ENCODE peak calls at places on chromosomes 1 and 21, in five cellular contexts. N is NCI-H1105; G is C1 segment of cervical spinal cord; V is activated CD4-positive, alpha-beta T cell treated with anti-CD3 and anti-CD28 coated beads, Interleukin-2, amount 10 ng/mL, durations not matched to agents 7 days and 5 days; U is Peyer's patch. O is an unnamed sample.

GRCh38 chr21:43938751-43939442 is 73.2 kb upstream of the TRAPPC10 start:
- DNase-seq in N (peak), G (no peak), V (peak), U (peak), O (peak)

GRCh38 chr1:9505142-9505541 is 34.1 kb upstream of the SLC25A33 start:
- DNase-seq in N (no peak), G (no peak), V (no peak), U (no peak), O (no peak)

GRCh38 chr1:156592910-156593732 is 1.5 kb downstream of the NAXE start:
- DNase-seq in N (no peak), G (no peak), V (no peak), U (no peak), O (no peak)

GRCh38 chr1:230857077-230857476 is 11.2 kb downstream of the C1orf198 start:
- DNase-seq in N (no peak), G (no peak), V (no peak), U (no peak), O (no peak)

GRCh38 chr1:166933633-166934032 is 41.7 kb downstream of the ILDR2 start:
- DNase-seq in N (no peak), G (no peak), V (no peak), U (no peak), O (no peak)

GRCh38 chr1:182206628-182207239 is 145.2 kb upstream of the ZNF648 start:
- DNase-seq in N (no peak), G (no peak), V (no peak), U (peak), O (no peak)

GRCh38 chr1:29655945-29656866 is 419.9 kb downstream of the PTPRU start:
- DNase-seq in N (no peak), G (no peak), V (no peak), U (no peak), O (no peak)

GRCh38 chr1:182120411-182121258 is 59.1 kb upstream of the ZNF648 start:
- DNase-seq in N (no peak), G (peak), V (no peak), U (no peak), O (peak)

GRCh38 chr1:231724876-231725647 is 98.5 kb downstream of the DISC1 start:
- DNase-seq in N (no peak), G (no peak), V (peak), U (no peak), O (no peak)

O was measured in left colon.